ENCODE peak calls at places on chromosomes 16 and 17, in ten cellular contexts. U is mucosa of gallbladder, X is heart right ventricle, F is NAMALWA, P is smooth muscle cell of the brain vasculature, V is heart left ventricle, H is fibroblast of pulmonary artery, G is EH, N is Caco-2, L is hippocampal formation. Y is an unnamed sample.

GRCh38 chr17:66960623-66961022 is 3.9 kb upstream of the CACNG4 start:
- DNase-seq in X (no peak), F (no peak), L (no peak), U (no peak), N (no peak), V (no peak), P (no peak), G (no peak), H (no peak), Y (no peak)

GRCh38 chr16:9258423-9259051 is 167.1 kb downstream of the HAPSTR1 start:
- DNase-seq in U (no peak), X (peak), H (peak), L (peak), P (no peak), F (peak), N (peak), V (no peak), G (peak), Y (no peak)

GRCh38 chr16:317583-317982 is 34.6 kb downstream of the PDIA2 start:
- DNase-seq in U (no peak), L (no peak), P (no peak), V (no peak), X (no peak), G (no peak), F (no peak), N (no peak), H (no peak), Y (no peak)

GRCh38 chr17:72863511-72864175 is 228.8 kb downstream of the SLC39A11 start:
- DNase-seq in F (no peak), N (no peak), P (no peak), H (no peak), L (no peak), X (no peak), U (no peak), V (no peak), G (no peak), Y (no peak)

GRCh38 chr17:56718515-56718914 is 115.2 kb downstream of the C17orf67 start:
- DNase-seq in G (no peak), L (no peak), F (no peak), N (no peak), X (no peak), H (no peak), P (no peak), U (no peak), V (no peak), Y (no peak)

GRCh38 chr16:27446721-27447120 is 44.7 kb downstream of the IL21R start:
- DNase-seq in H (no peak), X (no peak), V (peak), F (peak), U (no peak), L (no peak), N (no peak), P (no peak), G (no peak), Y (no peak)

GRCh38 chr17:81926451-81927144 is 937 bp downstream of the MAFG start:
- DNase-seq in P (peak), X (peak), L (peak), H (peak), U (peak), V (peak), G (peak), F (peak), N (peak), Y (peak)

GRCh38 chr17:76485569-76485968 is 15.7 kb downstream of the RHBDF2 start:
- DNase-seq in P (no peak), L (peak), H (no peak), U (peak), G (no peak), V (no peak), F (no peak), X (no peak), N (no peak), Y (no peak)

GRCh38 chr16:51149251-51149661 is 1.8 kb downstream of the SALL1 start:
- DNase-seq in G (peak), L (no peak), X (no peak), U (no peak), V (no peak), F (no peak), N (no peak), H (no peak), P (no peak), Y (no peak)

GRCh38 chr17:77884019-77884418 is 74.5 kb upstream of the TNRC6C start:
- DNase-seq in P (no peak), L (peak), H (peak), X (no peak), U (no peak), V (peak), G (no peak), F (no peak), N (no peak), Y (no peak)

GRCh38 chr16:71794018-71794417 is 14.6 kb downstream of the AP1G1 start:
- DNase-seq in P (no peak), U (no peak), N (no peak), L (no peak), X (no peak), F (no peak), G (no peak), H (no peak), V (no peak), Y (no peak)

GRCh38 chr17:75832652-75833400 is 11.4 kb downstream of the UNC13D start:
- DNase-seq in X (no peak), V (no peak), L (no peak), P (no peak), F (no peak), G (no peak), N (no peak), U (no peak), H (no peak), Y (no peak)

GRCh38 chr17:50949128-50950001 is 83.2 kb upstream of the TOB1 start:
- DNase-seq in V (peak), F (no peak), L (no peak), N (no peak), P (no peak), U (no peak), H (no peak), G (no peak), X (no peak), Y (no peak)

GRCh38 chr16:72937916-72938315 is 110.0 kb downstream of the ZFHX3 start:
- DNase-seq in P (no peak), X (no peak), F (no peak), N (no peak), U (no peak), H (no peak), L (no peak), G (no peak), V (no peak), Y (no peak)

GRCh38 chr17:7132511-7133094 is 18.0 kb upstream of the ASGR2 start:
- DNase-seq in V (no peak), H (peak), L (no peak), U (no peak), X (no peak), P (no peak), N (no peak), F (peak), G (no peak), Y (no peak)

GRCh38 chr17:69402052-69402451 is 12.4 kb upstream of the MAP2K6 start:
- DNase-seq in P (no peak), N (no peak), G (peak), V (no peak), X (no peak), H (no peak), F (no peak), U (no peak), L (no peak), Y (no peak)

GRCh38 chr17:56325561-56325960 is 172.3 kb downstream of the ANKFN1 start:
- DNase-seq in N (no peak), P (no peak), L (no peak), U (no peak), V (no peak), F (no peak), H (no peak), G (no peak), X (no peak), Y (no peak)

GRCh38 chr16:74939688-74940087 is 45.2 kb downstream of the WDR59 start:
- DNase-seq in V (no peak), L (no peak), H (no peak), X (no peak), N (no peak), F (no peak), G (no peak), P (no peak), U (no peak), Y (no peak)

GRCh38 chr16:17802566-17802965 is 331.8 kb upstream of the XYLT1 start:
- DNase-seq in H (no peak), V (no peak), F (no peak), G (peak), N (no peak), P (no peak), X (no peak), L (no peak), U (no peak), Y (no peak)

GRCh38 chr17:72975509-72975908 is 117.0 kb downstream of the SLC39A11 start:
- DNase-seq in L (no peak), N (no peak), P (no peak), V (no peak), H (no peak), X (no peak), G (no peak), U (no peak), F (no peak), Y (no peak)

GRCh38 chr17:78692460-78693010 is 89.5 kb downstream of the CYTH1 start:
- DNase-seq in G (no peak), L (no peak), P (no peak), N (no peak), X (no peak), V (no peak), F (no peak), H (no peak), U (no peak), Y (no peak)

GRCh38 chr16:578870-579405 is 9.2 kb downstream of the PIGQ start:
- DNase-seq in U (peak), F (peak), G (peak), L (no peak), X (peak), V (peak), N (peak), H (peak), P (no peak), Y (no peak)

GRCh38 chr16:21145738-21146137 is 4.9 kb downstream of the DNAH3 start:
- DNase-seq in U (no peak), N (no peak), G (no peak), X (no peak), F (no peak), P (no peak), H (no peak), V (no peak), L (no peak), Y (no peak)

GRCh38 chr17:32954477-32954876 is 26.5 kb downstream of the TMEM98 start:
- DNase-seq in V (no peak), G (no peak), F (no peak), N (peak), P (no peak), X (no peak), U (peak), H (no peak), L (no peak), Y (no peak)

GRCh38 chr17:82180776-82181528 is 31.7 kb downstream of the CCDC57 start:
- DNase-seq in L (no peak), G (no peak), U (no peak), V (peak), X (no peak), H (no peak), P (no peak), F (no peak), N (no peak), Y (no peak)

GRCh38 chr16:89672177-89672941 is 14.1 kb upstream of the CDK10 start:
- DNase-seq in X (no peak), N (no peak), U (no peak), V (no peak), P (no peak), H (no peak), G (no peak), F (no peak), L (no peak), Y (no peak)

GRCh38 chr17:32161506-32162365 is 19.4 kb downstream of the RHOT1 start:
- DNase-seq in P (no peak), H (peak), N (no peak), V (no peak), F (no peak), G (peak), L (no peak), U (no peak), X (no peak), Y (no peak)

GRCh38 chr16:22623351-22623781 is 112.7 kb downstream of the NPIPB5 start:
- DNase-seq in N (no peak), L (no peak), V (no peak), F (no peak), U (no peak), H (peak), X (no peak), P (no peak), G (peak), Y (no peak)

GRCh38 chr17:74442291-74442669 is 10.4 kb downstream of the GPRC5C start:
- DNase-seq in H (no peak), P (no peak), F (no peak), X (no peak), L (no peak), G (no peak), V (no peak), N (no peak), U (no peak), Y (no peak)

GRCh38 chr17:4675791-4676190 is 28.1 kb downstream of the PELP1 start:
- DNase-seq in P (no peak), H (no peak), L (no peak), N (no peak), F (no peak), G (no peak), U (no peak), X (no peak), V (no peak), Y (no peak)

GRCh38 chr17:80957461-80957941 is 34.1 kb upstream of the CHMP6 start:
- DNase-seq in F (no peak), V (peak), L (no peak), N (no peak), P (no peak), U (no peak), G (no peak), H (no peak), X (no peak), Y (no peak)

GRCh38 chr17:49002766-49003165 is 5.6 kb downstream of the IGF2BP1 start:
- DNase-seq in L (no peak), N (no peak), P (no peak), F (no peak), X (no peak), G (no peak), U (no peak), V (no peak), H (no peak), Y (no peak)

GRCh38 chr17:71845354-71845753 is 275.5 kb upstream of the SOX9 start:
- DNase-seq in P (no peak), N (no peak), F (no peak), V (no peak), H (no peak), L (no peak), X (no peak), U (no peak), G (no peak), Y (no peak)

GRCh38 chr17:10757658-10758057 is 27.8 kb upstream of the TMEM220 start:
- DNase-seq in F (no peak), X (no peak), H (no peak), U (no peak), G (no peak), P (no peak), V (no peak), N (no peak), L (no peak), Y (no peak)

GRCh38 chr16:88334517-88335149 is 48.1 kb upstream of the ZNF469 start:
- DNase-seq in V (peak), U (no peak), H (no peak), N (no peak), X (no peak), P (no peak), F (no peak), G (peak), L (no peak), Y (no peak)

GRCh38 chr17:19263621-19264010 is 26.4 kb downstream of the EPN2 start:
- DNase-seq in L (no peak), P (no peak), G (peak), N (no peak), V (no peak), X (no peak), H (peak), U (no peak), F (no peak), Y (no peak)